ENCODE peak calls at places on chromosomes 1 and 21, in five cellular contexts. S is NCI-H82, G is NCI-H748 treated with DMSO at 0.1 percent for 48 hours, V is MG63, A is Caki2. I is an unnamed sample.

GRCh38 chr21:36959020-36959835 is 7.2 kb downstream of the HLCS start:
- DNase-seq in G (no peak), A (no peak), S (no peak), V (no peak), I (peak)

GRCh38 chr1:55305735-55306134 is 90.6 kb upstream of the USP24 start:
- DNase-seq in S (no peak), V (no peak), G (no peak), A (no peak), I (no peak)

GRCh38 chr1:10155087-10155712 is 55.2 kb upstream of the KIF1B start:
- DNase-seq in G (no peak), S (peak), A (no peak), V (no peak), I (no peak)

GRCh38 chr1:45348966-45349677 is 8.9 kb upstream of the MUTYH start:
- DNase-seq in A (no peak), S (no peak), V (peak), G (no peak), I (no peak)

GRCh38 chr1:25253911-25254310 is 6.7 kb upstream of the RSRP1 start:
- DNase-seq in V (no peak), G (no peak), A (peak), S (peak), I (no peak)

GRCh38 chr1:242854466-242854865 is 330.0 kb upstream of the PLD5 start:
- DNase-seq in S (no peak), G (no peak), V (no peak), A (no peak), I (no peak)

GRCh38 chr1:116777831-116778830 is 23.9 kb downstream of the CD2 start:
- DNase-seq in A (no peak), S (no peak), G (no peak), V (peak), I (peak)

GRCh38 chr1:172883844-172884243 is 166.9 kb downstream of the TNFSF18 start:
- DNase-seq in S (no peak), G (no peak), A (no peak), V (no peak), I (peak)

GRCh38 chr1:214341918-214342317 is 61.0 kb downstream of the SMYD2 start:
- DNase-seq in V (no peak), S (no peak), G (no peak), A (no peak), I (no peak)

I was measured in DND-41.